ENCODE peak calls at places on chromosomes 16 and 17, in five cellular contexts. N is HFF-Myc, C is endodermal cell, X is fibroblast of villous mesenchyme, M is GM23338. J is an unnamed sample.

GRCh38 chr16:82603784-82604411 is 22.9 kb upstream of the CDH13 start:
- DNase-seq in N (no peak), C (peak; percentile 86), X (peak; percentile 71), M (peak; percentile 77), J (peak; percentile 78)

GRCh38 chr16:27174007-27174406 is 29.3 kb upstream of the KDM8 start:
- DNase-seq in C (no peak), X (no peak), M (no peak), N (no peak), J (no peak)

GRCh38 chr16:84795338-84796053 is 24.3 kb upstream of the CRISPLD2 start:
- DNase-seq in C (no peak), M (peak; percentile 27), N (peak; percentile 69), X (peak; percentile 99), J (peak; percentile 94)

GRCh38 chr17:52505601-52506000 is 347.1 kb upstream of the CA10 start:
- DNase-seq in N (no peak), X (no peak), M (no peak), C (no peak), J (no peak)

GRCh38 chr16:27230562-27230991 is 27.3 kb downstream of the KDM8 start:
- DNase-seq in X (no peak), C (no peak), N (no peak), M (peak; percentile 19), J (no peak)

GRCh38 chr16:81319221-81319912 is 4.6 kb downstream of the GAN start:
- DNase-seq in N (no peak), C (peak; percentile 22), X (peak; percentile 87), M (no peak), J (peak; percentile 52)

GRCh38 chr17:76966486-76967181 is 98.4 kb downstream of the MGAT5B start:
- DNase-seq in C (no peak), N (no peak), X (no peak), M (no peak), J (no peak)

GRCh38 chr16:56985288-56985961 is 3.9 kb upstream of the NLRC5 start:
- DNase-seq in X (peak; percentile 87), M (no peak), N (peak; percentile 63), C (peak; percentile 58), J (peak; percentile 93)

GRCh38 chr16:69918241-69918640 is 32.9 kb upstream of the CLEC18A start:
- DNase-seq in M (no peak), X (peak; percentile 28), N (no peak), C (no peak), J (no peak)

GRCh38 chr17:52158450-52159042 is at the start of gene CA10:
- DNase-seq in C (peak; percentile 95), N (no peak), X (no peak), M (peak; percentile 91), J (no peak)

GRCh38 chr17:7070712-7071111 is 9.3 kb downstream of the CLEC10A start:
- DNase-seq in M (no peak), C (no peak), N (no peak), X (no peak), J (no peak)

GRCh38 chr17:67994827-67995567 is 1.3 kb downstream of the C17orf58 start:
- DNase-seq in X (peak; percentile 80), C (peak; percentile 53), N (peak; percentile 38), M (no peak), J (peak; percentile 74)

GRCh38 chr17:13513039-13513405 is 88.7 kb downstream of the HS3ST3A1 start:
- DNase-seq in X (peak; percentile 66), C (no peak), M (peak; percentile 28), N (peak; percentile 9), J (peak; percentile 53)
- H3K4me3 ChIP-seq in X (no peak overlapping the region), C (no peak overlapping the region), M (no peak overlapping the region), N (no peak overlapping the region), J (no peak overlapping the region)

GRCh38 chr16:48115299-48115698 is 40.5 kb downstream of the ABCC12 start:
- DNase-seq in C (no peak), N (no peak), M (no peak), X (no peak), J (no peak)

GRCh38 chr16:48110982-48111381 is 44.8 kb downstream of the ABCC12 start:
- DNase-seq in M (no peak), N (no peak), X (no peak), C (no peak), J (no peak)

GRCh38 chr16:48114410-48114809 is 41.4 kb downstream of the ABCC12 start:
- DNase-seq in N (no peak), M (no peak), C (no peak), X (no peak), J (no peak)

GRCh38 chr16:48112603-48113400 is 43.0 kb downstream of the ABCC12 start:
- DNase-seq in X (no peak), C (no peak), N (no peak), M (no peak), J (peak; percentile 17)

GRCh38 chr16:48113471-48113870 is 42.3 kb downstream of the ABCC12 start:
- DNase-seq in M (peak; percentile 51), N (no peak), C (peak; percentile 76), X (no peak), J (no peak)
- TF ChIP-seq CTCF in M (peak; percentile 45), N (peak; percentile 7), C (peak; percentile 75), X (no peak), J (no peak)

DNA sequence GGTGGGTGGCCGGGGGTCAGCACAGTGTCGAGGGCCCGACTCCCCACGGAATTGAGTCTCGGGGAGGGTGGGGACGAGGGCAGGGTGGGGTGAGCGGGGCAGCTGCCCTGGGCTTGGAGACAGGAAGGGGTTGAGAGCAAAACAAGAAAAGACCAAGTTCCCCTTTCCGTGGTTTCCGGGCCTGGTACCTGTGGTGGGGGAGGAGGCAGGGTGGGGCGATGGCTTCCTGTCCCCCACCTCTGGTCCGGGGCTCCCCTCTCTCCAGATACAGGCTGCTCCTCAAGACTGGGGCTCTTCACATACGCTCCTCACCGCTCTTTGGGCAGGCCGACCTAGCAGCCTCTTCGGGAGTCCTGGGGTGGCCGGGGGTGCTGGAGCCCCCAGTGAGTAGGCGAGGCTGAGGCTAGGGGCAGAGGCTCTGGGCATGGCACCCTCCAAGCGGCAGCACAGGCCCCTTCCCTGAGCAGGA is 593 bp downstream of the CORO1A start:
- DNase-seq in N (no peak), C (peak; percentile 44), X (no peak), M (peak; percentile 16), J (no peak)
- H3K4me3 ChIP-seq in N (peak overlapping the region; percentile 41), C (no peak overlapping the region), X (no peak overlapping the region), M (peak overlapping the region; percentile 71), J (peak overlapping the region; percentile 57)

DNA sequence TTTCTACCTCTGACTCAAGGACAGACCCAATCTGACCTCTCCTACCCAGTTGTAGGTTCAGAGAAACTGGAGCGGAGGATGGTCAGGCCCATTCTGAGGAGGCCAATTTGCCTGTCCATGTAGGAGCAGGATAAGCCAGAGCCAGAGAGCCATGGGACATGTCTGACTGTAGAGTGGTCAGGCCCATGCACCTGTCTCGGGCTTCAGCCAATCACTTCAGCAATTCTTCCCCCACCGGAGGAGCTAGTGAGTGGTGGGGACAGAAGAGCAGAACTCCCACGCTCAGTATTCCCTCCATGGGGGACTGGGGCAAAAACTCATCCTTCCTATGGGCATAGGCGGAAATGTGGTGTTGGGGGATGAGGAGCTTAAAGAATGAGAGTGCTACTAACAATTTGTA is 14.3 kb downstream of the DCAF7 start:
- DNase-seq in N (no peak), C (peak; percentile 64), M (peak; percentile 14), X (no peak), J (no peak)
- TF ChIP-seq CTCF in N (no peak), C (peak; percentile 23), M (no peak), X (no peak), J (no peak)

DNA sequence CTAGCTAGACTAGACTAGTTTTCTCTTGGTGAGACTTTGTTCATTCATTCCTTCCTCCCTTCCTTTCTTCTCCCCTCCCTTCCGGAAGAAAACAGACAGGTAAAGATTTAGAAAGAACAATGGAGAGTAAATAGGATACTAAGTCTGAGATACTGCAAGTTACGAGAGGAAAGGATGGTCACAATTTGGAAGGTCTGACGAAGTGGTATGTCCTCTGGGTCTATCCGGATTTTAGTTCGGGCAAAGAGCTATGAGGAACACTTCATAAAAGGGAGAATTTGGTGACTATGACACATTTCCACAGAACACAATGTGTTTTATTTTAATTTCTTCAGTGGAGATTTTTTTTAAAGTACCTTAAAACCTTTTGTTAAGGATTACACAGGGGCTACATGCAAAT is 107.7 kb downstream of the BRIP1 start:
- DNase-seq in X (no peak), C (no peak), N (no peak), M (no peak), J (no peak)
- H3K4me3 ChIP-seq in X (no peak overlapping the region), C (no peak overlapping the region), N (no peak overlapping the region), M (no peak overlapping the region), J (no peak overlapping the region)

GRCh38 chr17:19646788-19647696 is 1.5 kb upstream of the ALDH3A2 start:
- DNase-seq in C (peak; percentile 88), X (peak; percentile 36), M (peak; percentile 52), N (no peak), J (peak; percentile 26)

GRCh38 chr17:19644493-19645210 is 3.9 kb upstream of the ALDH3A2 start:
- DNase-seq in X (no peak), N (no peak), C (no peak), M (no peak), J (peak; percentile 13)

GRCh38 chr17:19648475-19649406 is at the start of gene ALDH3A2:
- DNase-seq in M (peak; percentile 92), X (peak; percentile 93), C (peak; percentile 100), N (peak; percentile 62), J (peak; percentile 96)

GRCh38 chr17:19647697-19648474 is 665 bp upstream of the ALDH3A2 start:
- DNase-seq in C (peak; percentile 92), M (peak; percentile 69), X (peak; percentile 75), N (no peak), J (peak; percentile 78)

GRCh38 chr17:19645608-19646250 is 2.8 kb upstream of the ALDH3A2 start:
- DNase-seq in C (peak; percentile 97), X (peak; percentile 38), N (no peak), M (peak; percentile 81), J (peak; percentile 34)
- TF ChIP-seq CTCF in C (peak; percentile 97), X (peak; percentile 61), N (peak; percentile 67), M (peak; percentile 100), J (peak; percentile 69)

DNA sequence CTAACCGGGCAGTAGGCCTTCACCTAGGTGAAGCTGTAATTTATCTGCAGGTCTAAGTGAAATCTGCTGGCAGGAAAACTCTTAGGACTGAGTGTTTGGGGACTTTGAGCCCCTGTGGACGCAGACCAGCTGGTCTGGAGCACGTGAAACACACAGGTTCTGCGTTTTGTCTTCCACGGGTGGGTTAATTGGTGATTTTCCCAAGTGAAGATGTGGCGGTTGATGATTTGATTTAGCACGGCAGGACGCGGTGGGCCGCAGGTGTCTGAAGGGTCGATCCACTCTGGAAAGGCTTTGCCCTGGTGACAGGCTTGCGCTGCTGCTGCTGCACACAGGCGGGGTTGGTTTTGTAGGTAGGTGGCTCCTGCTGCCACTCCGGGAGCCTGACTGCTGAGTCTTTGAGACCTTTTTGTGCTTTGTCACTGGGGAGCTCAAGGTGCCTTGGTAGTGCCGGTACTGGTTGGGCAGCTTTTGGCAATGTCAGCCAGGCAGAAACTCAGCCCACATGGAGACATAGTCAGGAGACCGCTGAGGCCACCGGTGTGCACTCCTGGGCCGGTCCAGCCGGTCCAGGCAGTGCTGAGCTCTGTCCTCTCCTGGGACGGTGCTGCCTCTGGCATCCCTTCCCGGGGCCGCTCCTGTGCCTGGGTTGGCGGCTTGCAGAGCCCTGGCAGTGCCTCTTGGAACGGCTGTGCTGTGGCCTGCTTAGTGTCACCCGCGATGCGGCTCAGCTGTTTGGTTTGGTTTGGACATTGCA is 2.3 kb downstream of the BAIAP2 start:
- DNase-seq in N (no peak), M (no peak), C (no peak), X (no peak), J (no peak)
- H3K4me3 ChIP-seq in N (peak overlapping the region; percentile 62), M (no peak overlapping the region), C (no peak overlapping the region), X (no peak overlapping the region), J (no peak overlapping the region)

GRCh38 chr16:4616047-4616811 is 1.5 kb upstream of the UBALD1 start:
- DNase-seq in C (peak; percentile 100), N (peak; percentile 100), M (peak; percentile 100), X (peak; percentile 100), J (peak; percentile 100)
- TF ChIP-seq CTCF in C (peak; percentile 74), N (peak; percentile 10), M (peak; percentile 54), X (peak; percentile 30), J (peak; percentile 47)